ENCODE peak calls at places on chromosomes 11 and 22, in four cellular contexts. V, M, R and H are unnamed samples.

GRCh38 chr22:46390652-46391301 is 55.3 kb downstream of the TRMU start:
- DNase-seq in V (peak; percentile 85), M (no peak), R (peak; percentile 68), H (peak; percentile 47)

GRCh38 chr11:120752668-120753067 is 241.1 kb downstream of the GRIK4 start:
- DNase-seq in V (no peak), M (no peak), R (no peak), H (no peak)

GRCh38 chr11:110069158-110069737 is 23.9 kb upstream of the ZC3H12C start:
- DNase-seq in V (no peak), M (peak; percentile 61), R (peak; percentile 81), H (peak; percentile 49)

GRCh38 chr22:44764373-44764772 is 12.0 kb downstream of the ARHGAP8 start:
- DNase-seq in V (no peak), M (no peak), R (no peak), H (no peak)

GRCh38 chr11:57313788-57314135 is 11.0 kb downstream of the TNKS1BP1 start:
- DNase-seq in V (peak; percentile 54), M (no peak), R (no peak), H (no peak)

GRCh38 chr11:209275-210121 is 2.0 kb downstream of the RIC8A start:
- DNase-seq in V (no peak), M (no peak), R (no peak), H (no peak)

GRCh38 chr22:32619614-32620426 is 145.2 kb downstream of the FBXO7 start:
- DNase-seq in V (no peak), M (no peak), R (peak; percentile 87), H (peak; percentile 64)

GRCh38 chr11:72669527-72669926 is 4.7 kb downstream of the PDE2A start:
- DNase-seq in V (no peak), M (no peak), R (no peak), H (no peak)

GRCh38 chr22:45578524-45579147 is 76.0 kb downstream of the FBLN1 start:
- DNase-seq in V (no peak), M (no peak), R (no peak), H (no peak)

GRCh38 chr11:101438126-101438525 is 145.7 kb downstream of the TRPC6 start:
- DNase-seq in V (no peak), M (no peak), R (no peak), H (no peak)

GRCh38 chr11:108286369-108286768 is 63.5 kb downstream of the ATM start:
- DNase-seq in V (no peak), M (no peak), R (no peak), H (no peak)

GRCh38 chr11:27427183-27427980 is 45.2 kb downstream of the LGR4 start:
- DNase-seq in V (no peak), M (no peak), R (no peak), H (no peak)

GRCh38 chr22:44297662-44298061 is 15.1 kb downstream of the SHISAL1 start:
- DNase-seq in V (no peak), M (no peak), R (no peak), H (no peak)

GRCh38 chr22:48431536-48432315 is 1395.9 kb downstream of the BRD1 start:
- DNase-seq in V (peak; percentile 32), M (no peak), R (no peak), H (no peak)

GRCh38 chr11:12745787-12746186 is 71.6 kb downstream of the TEAD1 start:
- DNase-seq in V (no peak), M (no peak), R (no peak), H (no peak)

GRCh38 chr22:31496735-31497146 is 405 bp downstream of the SFI1 start:
- DNase-seq in V (peak; percentile 63), M (peak; percentile 52), R (no peak), H (no peak)

GRCh38 chr11:84498016-84498415 is 1129.1 kb downstream of the DLG2 start:
- DNase-seq in V (no peak), M (no peak), R (peak; percentile 9), H (no peak)

GRCh38 chr11:102269927-102270326 is 47.4 kb upstream of the BIRC3 start:
- DNase-seq in V (no peak), M (no peak), R (peak; percentile 29), H (no peak)

GRCh38 chr11:75810637-75811383 is 4.2 kb upstream of the UVRAG start:
- DNase-seq in V (peak; percentile 10), M (no peak), R (no peak), H (no peak)

GRCh38 chr11:78441956-78442355 is 24.3 kb upstream of the GAB2 start:
- DNase-seq in V (no peak), M (no peak), R (no peak), H (no peak)

GRCh38 chr11:127255239-127255638 is 254.7 kb upstream of the KIRREL3 start:
- DNase-seq in V (no peak), M (no peak), R (no peak), H (no peak)

GRCh38 chr11:62830904-62831519 is 839 bp downstream of the STX5 start:
- DNase-seq in V (peak; percentile 72), M (no peak), R (no peak), H (no peak)

GRCh38 chr11:68942751-68943271 is 38.0 kb downstream of the MRGPRD start:
- DNase-seq in V (no peak), M (no peak), R (peak; percentile 28), H (no peak)

GRCh38 chr11:2377511-2378443 is 667 bp downstream of the CD81 start:
- DNase-seq in V (peak; percentile 80), M (peak; percentile 72), R (peak; percentile 45), H (peak; percentile 76)

GRCh38 chr11:2142762-2143202 is 3.6 kb upstream of the IGF2 start:
- DNase-seq in V (no peak), M (no peak), R (no peak), H (no peak)

GRCh38 chr11:14872032-14872431 is 20.0 kb downstream of the CYP2R1 start:
- DNase-seq in V (no peak), M (no peak), R (peak; percentile 44), H (no peak)

GRCh38 chr11:78562398-78562797 is 12.3 kb downstream of the NARS2 start:
- DNase-seq in V (no peak), M (no peak), R (peak; percentile 70), H (no peak)

GRCh38 chr11:112619106-112619505 is 342.1 kb upstream of the NCAM1 start:
- DNase-seq in V (no peak), M (no peak), R (no peak), H (no peak)

GRCh38 chr11:109859325-109859724 is 233.9 kb upstream of the ZC3H12C start:
- DNase-seq in V (no peak), M (no peak), R (peak; percentile 60), H (no peak)

GRCh38 chr11:129167315-129167714 is 24.8 kb downstream of the ARHGAP32 start:
- DNase-seq in V (no peak), M (no peak), R (no peak), H (no peak)

GRCh38 chr22:46112405-46112804 is 37.9 kb upstream of the PPARA start:
- DNase-seq in V (no peak), M (no peak), R (no peak), H (no peak)

GRCh38 chr11:110298298-110298765 is 1.9 kb upstream of the RDX start:
- DNase-seq in V (no peak), M (no peak), R (no peak), H (no peak)

GRCh38 chr11:13135385-13136271 is 126.5 kb downstream of the RASSF10 start:
- DNase-seq in V (no peak), M (no peak), R (peak; percentile 85), H (no peak)

GRCh38 chr11:65504671-65505433 is 6.0 kb downstream of the MALAT1 start:
- DNase-seq in V (peak; percentile 66), M (no peak), R (peak; percentile 47), H (no peak)

GRCh38 chr11:16301462-16301861 is 54.9 kb downstream of the SOX6 start:
- DNase-seq in V (no peak), M (no peak), R (no peak), H (no peak)

GRCh38 chr11:116122697-116123472 is 618.7 kb upstream of the CADM1 start:
- DNase-seq in V (no peak), M (no peak), R (no peak), H (no peak)

GRCh38 chr11:111435046-111435698 is 56.1 kb upstream of the POU2AF1 start:
- DNase-seq in V (no peak), M (no peak), R (no peak), H (no peak)
- H3K4me3 ChIP-seq in V (no peak overlapping the region), M (no peak overlapping the region), R (no peak overlapping the region), H (no peak overlapping the region)

DNA sequence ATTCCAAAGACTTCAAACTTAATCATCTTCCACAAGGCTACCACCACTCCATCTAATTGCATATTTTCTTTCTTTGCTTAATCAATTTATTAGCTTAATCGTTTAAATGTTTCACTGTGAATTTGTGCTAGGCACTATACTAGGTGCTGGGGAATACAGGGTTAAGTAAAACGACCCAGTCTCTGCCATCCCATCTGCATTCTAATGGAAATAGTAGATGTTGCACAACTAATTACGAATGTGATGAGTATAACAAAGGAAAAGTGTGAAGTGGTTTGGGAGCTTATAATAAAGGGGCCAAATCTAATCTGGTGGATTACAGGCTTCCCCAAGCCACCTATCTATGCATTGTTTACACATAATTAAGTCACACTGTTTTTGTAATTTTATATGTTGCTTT is 147.1 kb downstream of the FAM181B start:
- DNase-seq in V (no peak), M (no peak), R (no peak), H (no peak)
- TF ChIP-seq CTCF in V (no peak), M (no peak), R (no peak), H (no peak)

GRCh38 chr11:35144103-35144741 is 5.3 kb downstream of the CD44 start:
- DNase-seq in V (no peak), M (no peak), R (peak; percentile 73), H (no peak)

GRCh38 chr11:35146711-35147110 is 7.7 kb downstream of the CD44 start:
- DNase-seq in V (no peak), M (no peak), R (no peak), H (no peak)

GRCh38 chr11:35146074-35146521 is 7.1 kb downstream of the CD44 start:
- DNase-seq in V (no peak), M (peak; percentile 67), R (no peak), H (no peak)

GRCh38 chr11:35144811-35145210 is 5.8 kb downstream of the CD44 start:
- DNase-seq in V (no peak), M (no peak), R (peak; percentile 58), H (no peak)

DNA sequence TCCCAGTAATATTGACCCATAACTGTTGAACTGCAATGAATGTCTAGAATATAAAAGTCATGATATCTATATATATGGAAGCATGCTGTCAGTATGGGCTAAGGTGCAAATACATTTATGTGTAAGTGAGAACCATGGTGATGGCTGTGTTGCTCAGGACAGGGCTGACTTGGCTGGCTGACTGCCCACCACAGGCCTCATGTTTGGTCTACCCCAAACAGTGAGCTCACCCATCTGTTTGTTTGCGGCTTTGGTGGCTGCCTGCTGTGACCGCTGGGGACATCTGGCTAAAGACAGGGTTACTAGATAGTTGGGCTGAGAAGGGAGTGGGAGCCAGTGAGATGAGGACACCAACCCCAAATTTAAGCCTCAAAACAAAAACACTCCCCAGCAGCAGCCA is 6.3 kb downstream of the CD44 start:
- DNase-seq in V (no peak), M (no peak), R (no peak), H (no peak)
- H3K4me1 ChIP-seq in V (peaks cover 9% of the 10 kb centered on the region), M (peaks cover 28% of the 10 kb centered on the region), R (peaks cover 36% of the 10 kb centered on the region), H (no peaks in the 10 kb centered on the region)

GRCh38 chr22:28360846-28361424 is 318.7 kb downstream of the TTC28 start:
- DNase-seq in V (no peak), M (no peak), R (no peak), H (no peak)

GRCh38 chr22:28369849-28370248 is 309.8 kb downstream of the TTC28 start:
- DNase-seq in V (no peak), M (no peak), R (no peak), H (no peak)

DNA sequence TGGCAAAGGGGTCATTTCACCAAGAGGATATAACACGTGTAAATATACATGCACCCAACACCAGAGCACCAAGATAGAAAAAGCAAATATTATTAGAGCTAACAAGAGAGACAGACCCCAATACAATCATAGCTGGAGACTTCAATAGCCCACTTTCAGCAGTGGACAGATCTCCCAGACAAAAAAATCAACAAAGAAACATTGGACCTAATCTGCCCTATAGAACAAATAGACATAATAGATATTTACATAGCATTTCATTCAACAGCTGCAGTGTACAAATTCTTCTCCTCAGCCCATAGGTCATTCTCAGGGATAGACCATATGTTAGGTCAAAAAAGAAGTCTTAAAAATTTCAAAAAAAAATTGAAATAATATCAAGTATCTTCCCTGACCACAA is 312.8 kb downstream of the TTC28 start:
- DNase-seq in V (no peak), M (no peak), R (no peak), H (no peak)
- H3K4me3 ChIP-seq in V (no peak overlapping the region), M (no peak overlapping the region), R (no peak overlapping the region), H (no peak overlapping the region)